ENCODE peak calls at places on chromosomes 11 and 22, in six cellular contexts. T is Panc1; L is Peyer's patch; G is psoas muscle; P is naive thymus-derived CD4-positive, alpha-beta T cell; C is neural progenitor cell. J is an unnamed sample. For H3K27me3 and H3K36me3, the result is how much of the 10 kb centered on the place peaks cover.

GRCh38 chr11:43547900-43548381 is 132.6 kb upstream of the HSD17B12 start:
- DNase-seq in T (no peak), C (peak), L (peak), P (no peak), G (peak), J (no peak)

GRCh38 chr11:133830931-133831907 is 14.1 kb downstream of the SPATA19 start:
- DNase-seq in G (no peak), P (no peak), C (peak), T (no peak), L (no peak), J (no peak)

GRCh38 chr11:75100314-75100713 is 3.6 kb upstream of the OR2AT4 start:
- DNase-seq in T (no peak), P (peak), C (no peak), G (no peak), L (no peak), J (no peak)

GRCh38 chr11:27423125-27423524 is 49.5 kb downstream of the LGR4 start:
- DNase-seq in G (peak), L (peak), P (no peak), T (no peak), C (peak), J (no peak)

GRCh38 chr11:1223346-1224108 is 661 bp downstream of the MUC5B start:
- DNase-seq in P (no peak), L (peak), T (no peak), G (peak), C (no peak), J (peak)

GRCh38 chr22:35587447-35587870 is 29.7 kb downstream of the MB start:
- DNase-seq in T (no peak), C (no peak), L (no peak), P (no peak), G (peak), J (peak)

GRCh38 chr11:125314264-125315087 is 149.9 kb downstream of the PKNOX2 start:
- DNase-seq in T (no peak), G (no peak), P (no peak), C (no peak), L (no peak), J (no peak)

GRCh38 chr11:110317516-110317932 is 21.1 kb upstream of the RDX start:
- DNase-seq in C (no peak), L (no peak), P (no peak), G (no peak), T (no peak), J (no peak)

GRCh38 chr11:127680146-127680545 is 679.6 kb upstream of the KIRREL3 start:
- DNase-seq in P (no peak), G (no peak), C (no peak), L (no peak), T (no peak), J (no peak)

GRCh38 chr22:27046126-27046525 is 388.7 kb downstream of the MIAT start:
- DNase-seq in L (no peak), T (no peak), C (no peak), P (no peak), G (no peak), J (no peak)

GRCh38 chr11:20154381-20154780 is 5.9 kb downstream of the DBX1 start:
- DNase-seq in T (no peak), L (no peak), P (no peak), C (no peak), G (no peak), J (no peak)

GRCh38 chr22:35600466-35600865 is 16.7 kb downstream of the MB start:
- DNase-seq in C (no peak), L (no peak), T (no peak), G (no peak), P (no peak), J (peak)

GRCh38 chr11:9577551-9577950 is 4.1 kb downstream of the WEE1 start:
- DNase-seq in G (no peak), L (no peak), C (no peak), T (no peak), P (no peak), J (no peak)

GRCh38 chr11:28466506-28466905 is 358.3 kb downstream of the METTL15 start:
- DNase-seq in L (no peak), P (no peak), T (no peak), C (no peak), G (no peak), J (no peak)

GRCh38 chr11:92284558-92284957 is 59.9 kb downstream of the FAT3 start:
- DNase-seq in G (no peak), C (no peak), T (no peak), L (no peak), P (no peak), J (no peak)

GRCh38 chr22:36948273-36949055 is 35.0 kb downstream of the CSF2RB start:
- DNase-seq in L (no peak), T (no peak), C (no peak), P (no peak), G (no peak), J (no peak)

GRCh38 chr11:6631356-6631890 is 12.2 kb upstream of the TPP1 start:
- DNase-seq in T (no peak), G (no peak), L (no peak), C (no peak), P (no peak), J (no peak)

GRCh38 chr11:120106354-120106753 is 31.6 kb downstream of the TRIM29 start:
- DNase-seq in P (no peak), C (no peak), G (no peak), T (no peak), L (no peak), J (no peak)

GRCh38 chr11:1296287-1296686 is 13.1 kb downstream of the TOLLIP start:
- DNase-seq in L (no peak), T (no peak), P (no peak), G (no peak), C (no peak), J (peak)

GRCh38 chr11:128506999-128507591 is 80.3 kb downstream of the ETS1 start:
- DNase-seq in P (no peak), L (peak), C (no peak), G (peak), T (no peak), J (peak)

GRCh38 chr11:133706925-133707794 is 138.2 kb downstream of the SPATA19 start:
- DNase-seq in L (no peak), T (no peak), G (no peak), P (no peak), C (no peak), J (no peak)

GRCh38 chr22:20967697-20968201 is 694 bp downstream of the AIFM3 start:
- DNase-seq in L (no peak), C (peak), T (no peak), P (no peak), G (no peak), J (no peak)

GRCh38 chr11:46560300-46561025 is 33.4 kb downstream of the AMBRA1 start:
- DNase-seq in C (no peak), T (no peak), L (peak), G (no peak), P (no peak), J (no peak)

GRCh38 chr11:94329501-94329900 is 25.1 kb downstream of the IZUMO1R start:
- DNase-seq in G (no peak), P (no peak), L (no peak), T (no peak), C (no peak), J (no peak)

GRCh38 chr11:63870351-63871197 is 31.7 kb downstream of the MARK2 start:
- DNase-seq in G (no peak), P (no peak), C (no peak), T (no peak), L (no peak), J (no peak)

GRCh38 chr11:63869171-63869591 is 30.3 kb downstream of the MARK2 start:
- DNase-seq in P (no peak), T (no peak), L (peak), G (no peak), C (no peak), J (no peak)

GRCh38 chr11:63869686-63870085 is 30.8 kb downstream of the MARK2 start:
- DNase-seq in C (no peak), G (no peak), T (no peak), L (peak), P (no peak), J (no peak)

GRCh38 chr11:63867511-63867910 is 28.6 kb downstream of the MARK2 start:
- DNase-seq in P (no peak), T (no peak), G (no peak), C (no peak), L (no peak), J (no peak)

DNA sequence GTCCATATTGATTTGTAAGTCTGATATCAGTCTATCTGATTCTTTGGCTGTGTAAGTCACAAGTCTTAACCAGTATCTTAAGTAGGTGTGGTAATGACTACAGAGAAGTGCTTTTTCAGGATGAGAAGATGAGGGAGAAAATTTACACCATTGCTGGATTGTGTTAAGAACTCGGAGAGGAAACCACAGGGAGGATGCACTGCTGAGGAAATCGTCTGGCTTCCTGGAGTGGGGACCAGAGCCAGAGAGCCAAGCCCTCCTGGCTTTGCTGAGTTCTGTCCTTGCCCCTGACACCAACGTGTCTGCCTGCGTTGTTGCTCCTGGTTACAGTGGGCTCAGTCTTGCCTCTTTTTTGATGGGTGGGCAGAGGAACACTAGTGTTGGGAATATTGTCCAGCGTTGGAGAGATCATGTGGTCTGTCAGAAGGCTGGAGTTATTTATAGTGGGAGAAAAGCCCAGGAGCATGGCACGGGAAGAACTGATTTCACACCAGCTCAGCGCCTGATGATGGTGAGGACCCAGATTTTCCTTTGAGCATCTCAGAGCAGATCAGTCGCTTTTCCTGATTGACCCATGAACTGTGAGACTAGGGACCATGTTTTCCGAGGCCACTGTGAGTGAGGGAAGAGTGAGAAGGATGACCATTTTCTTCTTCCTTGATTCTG is 29.6 kb downstream of the MARK2 start:
- DNase-seq in P (no peak), C (no peak), L (no peak), T (no peak), G (peak), J (no peak)
- H3K27ac ChIP-seq in P (no peak), C (no peak), L (peak), T (no peak), G (no peak), J (peak)

GRCh38 chr11:76209671-76209955 is 3.3 kb upstream of the WNT11 start:
- DNase-seq in L (no peak), P (no peak), G (peak), C (no peak), T (no peak), J (no peak)
- H3K27me3 ChIP-seq in L (under half), P (under half), G (under half), C (half or more), T (under half), J (half or more)

GRCh38 chr22:31742682-31743081 is 7.2 kb downstream of the PRR14L start:
- DNase-seq in C (no peak), P (no peak), L (no peak), T (no peak), G (no peak), J (no peak)
- H3K36me3 ChIP-seq in C (under half), P (under half), L (under half), T (under half), G (under half), J (under half)

GRCh38 chr22:50337262-50338041 is 5.7 kb upstream of the PPP6R2 start:
- DNase-seq in C (no peak), G (no peak), T (no peak), L (no peak), P (no peak), J (no peak)
- H3K27ac ChIP-seq in C (no peak), G (no peak), T (no peak), L (no peak), P (no peak), J (no peak)

DNA sequence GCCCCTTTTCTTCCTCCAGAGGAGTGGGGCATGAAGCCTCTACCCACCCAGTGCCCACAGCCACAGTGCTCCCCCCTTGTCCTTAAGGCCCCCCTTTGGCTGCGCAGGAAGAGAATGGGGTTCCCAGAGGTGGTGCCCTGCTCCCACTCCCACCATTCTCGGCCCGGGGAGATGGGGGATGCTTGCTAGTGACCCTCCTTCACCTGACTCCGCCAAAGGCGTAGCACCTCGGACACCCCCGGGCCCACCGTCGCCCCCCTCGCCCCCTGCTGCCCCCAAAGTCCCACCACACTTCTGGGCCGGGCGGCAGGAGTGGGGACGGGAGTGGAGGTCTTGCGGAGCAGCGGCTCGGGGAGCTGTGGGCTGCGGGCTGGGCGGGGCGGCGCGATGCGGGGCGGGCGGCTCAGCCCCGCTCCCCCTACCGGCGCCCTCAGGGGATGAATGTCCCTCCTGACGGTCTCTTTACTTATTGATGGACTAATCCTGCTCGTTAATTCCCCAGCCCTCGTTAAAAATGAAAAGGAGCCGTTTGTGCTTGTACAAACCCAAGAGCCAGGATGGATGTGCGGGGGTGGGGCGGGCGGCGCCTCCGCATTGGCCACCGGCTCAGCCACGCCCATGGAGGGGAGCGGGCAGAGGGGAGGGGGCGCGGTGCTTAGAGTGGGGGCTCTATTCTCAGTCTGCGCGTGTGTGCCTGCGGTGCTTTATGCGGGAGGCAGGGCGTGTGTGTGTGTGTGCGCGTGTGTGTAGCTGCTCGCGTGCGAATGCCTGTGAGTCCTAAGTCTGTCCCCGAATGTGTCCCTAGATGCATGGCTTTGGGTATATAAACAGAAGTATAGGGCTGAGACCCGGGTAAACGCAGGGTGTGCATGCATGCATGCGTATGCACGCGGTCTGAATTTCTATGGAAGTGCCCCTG is 25.6 kb downstream of the SYT7 start:
- DNase-seq in L (no peak), C (peak), G (no peak), T (no peak), P (no peak), J (no peak)
- H3K27me3 ChIP-seq in L (under half), C (under half), G (half or more), T (under half), P (under half), J (under half)

GRCh38 chr11:3145206-3145520 is 19.9 kb downstream of the OSBPL5 start:
- DNase-seq in L (no peak), P (no peak), G (no peak), C (no peak), T (no peak), J (no peak)

GRCh38 chr11:3144296-3145205 is 20.6 kb downstream of the OSBPL5 start:
- DNase-seq in P (no peak), L (no peak), G (no peak), T (no peak), C (no peak), J (no peak)

GRCh38 chr11:3146612-3147256 is 18.4 kb downstream of the OSBPL5 start:
- DNase-seq in T (no peak), C (no peak), G (no peak), L (no peak), P (no peak), J (no peak)

GRCh38 chr11:3140291-3140603 is 24.9 kb downstream of the OSBPL5 start:
- DNase-seq in L (no peak), G (peak), T (no peak), P (no peak), C (no peak), J (no peak)

GRCh38 chr11:3143136-3143880 is 21.8 kb downstream of the OSBPL5 start:
- DNase-seq in G (no peak), P (no peak), L (no peak), C (no peak), T (no peak), J (no peak)
- H3K36me3 ChIP-seq in G (under half), P (under half), L (under half), C (under half), T (under half), J (under half)

GRCh38 chr11:36688132-36688531 is 90.1 kb upstream of the RAG2 start:
- DNase-seq in L (no peak), P (no peak), G (no peak), C (no peak), T (no peak), J (no peak)
- H3K27ac ChIP-seq in L (no peak), P (no peak), G (no peak), C (no peak), T (no peak), J (no peak)

DNA sequence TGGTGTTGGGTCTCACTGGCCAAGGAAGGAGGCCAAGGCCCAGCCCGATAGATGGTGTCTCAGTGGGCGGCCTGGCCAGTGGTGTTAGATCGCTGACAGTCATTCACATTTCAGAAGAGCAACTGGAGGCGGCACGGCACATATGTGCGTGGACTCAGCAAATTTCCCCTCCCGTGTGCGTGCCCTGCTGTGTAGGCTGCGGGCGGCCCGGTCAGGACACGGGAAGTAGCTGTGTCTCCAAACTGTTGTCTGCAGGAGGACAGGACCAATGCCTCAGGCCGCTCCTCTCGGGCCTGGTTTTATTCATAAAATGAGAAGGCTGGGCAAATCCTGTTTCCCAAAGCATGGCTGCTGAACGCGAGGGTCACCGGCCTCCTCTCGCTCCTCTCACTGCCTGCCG is 711.7 kb downstream of the BRD1 start:
- DNase-seq in P (no peak), C (no peak), T (no peak), G (no peak), L (no peak), J (no peak)
- H3K27me3 ChIP-seq in P (under half), C (under half), T (under half), G (under half), L (under half), J (under half)

GRCh38 chr11:63565728-63566127 is 2.5 kb upstream of the PLAAT2 start:
- DNase-seq in L (no peak), P (no peak), T (no peak), G (no peak), C (no peak), J (no peak)

GRCh38 chr11:63564056-63564784 is 1.0 kb upstream of the PLAAT2 start:
- DNase-seq in T (no peak), L (peak), C (no peak), P (peak), G (no peak), J (no peak)

GRCh38 chr11:63569570-63569969 is 6.4 kb upstream of the PLAAT2 start:
- DNase-seq in L (no peak), P (no peak), T (no peak), C (no peak), G (no peak), J (no peak)

GRCh38 chr11:63564785-63565350 is 1.7 kb upstream of the PLAAT2 start:
- DNase-seq in T (no peak), L (peak), G (no peak), C (no peak), P (no peak), J (peak)

DNA sequence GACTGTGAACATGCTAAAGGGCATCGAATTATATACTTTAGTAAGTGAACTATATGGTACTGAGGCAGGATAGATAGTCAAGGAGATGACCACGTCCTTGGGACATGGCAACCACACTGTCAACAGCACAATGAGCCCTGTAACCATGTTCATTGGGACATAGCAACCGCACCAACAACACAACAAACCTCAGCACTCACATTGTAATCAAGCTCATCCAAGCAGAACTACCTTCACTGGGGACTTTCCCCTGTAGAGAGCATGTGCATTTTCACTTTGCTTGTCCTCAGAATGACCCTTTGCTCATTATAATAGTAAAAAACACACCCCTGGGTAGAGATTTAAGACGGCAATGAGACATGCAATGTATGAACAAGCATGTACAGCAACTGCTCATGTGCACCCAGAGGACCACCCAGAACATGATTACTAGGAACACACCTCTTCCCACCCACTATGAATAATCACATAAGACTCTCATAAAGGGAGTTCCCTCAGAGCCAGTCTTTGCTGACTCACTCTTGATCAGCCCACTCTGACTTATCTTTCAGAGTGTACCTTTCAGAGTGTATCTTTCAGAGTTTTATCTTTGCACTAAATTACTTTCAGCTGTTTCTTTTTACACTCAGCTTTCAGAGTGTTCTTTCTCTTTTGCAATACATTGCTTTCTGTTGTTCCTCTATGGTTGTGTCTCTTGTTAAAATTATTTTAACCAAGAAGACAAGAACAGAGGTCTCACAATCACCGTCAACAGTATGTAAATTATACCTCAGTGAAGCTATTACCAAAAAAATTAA is 4.1 kb upstream of the PLAAT2 start:
- DNase-seq in C (no peak), P (peak), T (peak), G (no peak), L (peak), J (no peak)
- H3K36me3 ChIP-seq in C (under half), P (under half), T (under half), G (under half), L (under half), J (under half)